ENCODE peak calls at places on chromosome 4, in four cellular contexts. D, Z, X and M are unnamed samples.
A peak's percentile ranks its signal among the peaks of the same experiment; 100 is the strongest.

GRCh38 chr4:155811171-155811570 is 52.4 kb downstream of the GUCY1B1 start:
- DNase-seq in Z (no peak), D (no peak), X (peak; percentile 13), M (no peak)

GRCh38 chr4:1655676-1656075 is 28.4 kb downstream of the FAM53A start:
- DNase-seq in D (no peak), X (no peak), Z (no peak), M (no peak)

GRCh38 chr4:5982156-5982973 is 35.9 kb downstream of the C4orf50 start:
- DNase-seq in Z (peak; percentile 38), D (no peak), X (no peak), M (peak; percentile 17)

GRCh38 chr4:6307891-6308290 is 38.2 kb downstream of the WFS1 start:
- DNase-seq in D (no peak), Z (no peak), X (no peak), M (no peak)

GRCh38 chr4:171101845-171102244 is 711.4 kb upstream of the GALNTL6 start:
- DNase-seq in D (no peak), X (no peak), Z (no peak), M (no peak)

GRCh38 chr4:54499308-54500074 is 158.3 kb upstream of the KIT start:
- DNase-seq in X (peak; percentile 20), D (no peak), Z (no peak), M (no peak)

GRCh38 chr4:102076622-102077021 is 268.7 kb downstream of the SLC39A8 start:
- DNase-seq in D (no peak), X (no peak), Z (no peak), M (no peak)

GRCh38 chr4:153634737-153635353 is 49.2 kb upstream of the TLR2 start:
- DNase-seq in Z (no peak), X (peak; percentile 63), D (no peak), M (no peak)

GRCh38 chr4:125741825-125742452 is 427.2 kb downstream of the FAT4 start:
- DNase-seq in X (peak; percentile 74), Z (no peak), D (no peak), M (no peak)

GRCh38 chr4:11424000-11424399 is 4.7 kb downstream of the HS3ST1 start:
- DNase-seq in X (peak; percentile 61), D (no peak), Z (no peak), M (peak; percentile 40)

GRCh38 chr4:105192910-105193309 is 46.2 kb downstream of the TET2 start:
- DNase-seq in Z (no peak), D (no peak), X (no peak), M (no peak)

GRCh38 chr4:78818530-78818929 is 42.4 kb downstream of the BMP2K start:
- DNase-seq in D (no peak), X (no peak), Z (no peak), M (no peak)

GRCh38 chr4:82864336-82865001 is 26.5 kb downstream of the SEC31A start:
- DNase-seq in X (no peak), Z (no peak), D (no peak), M (no peak)

GRCh38 chr4:124202106-124202505 is 510.4 kb downstream of the ANKRD50 start:
- DNase-seq in D (no peak), X (peak; percentile 77), Z (peak; percentile 76), M (no peak)

GRCh38 chr4:76830612-76831474 is 67.1 kb downstream of the SOWAHB start:
- DNase-seq in Z (no peak), X (peak; percentile 67), D (no peak), M (peak; percentile 71)

GRCh38 chr4:159227984-159228383 is 125.1 kb downstream of the RAPGEF2 start:
- DNase-seq in Z (peak; percentile 81), D (no peak), X (peak; percentile 94), M (no peak)

GRCh38 chr4:40124690-40125089 is 68.0 kb downstream of the N4BP2 start:
- DNase-seq in Z (no peak), D (no peak), X (no peak), M (no peak)

GRCh38 chr4:184041156-184041555 is 136.0 kb downstream of the STOX2 start:
- DNase-seq in Z (no peak), D (no peak), X (no peak), M (no peak)

GRCh38 chr4:78922207-78922606 is 17.0 kb downstream of the PAQR3 start:
- DNase-seq in X (peak; percentile 36), D (no peak), Z (no peak), M (no peak)

GRCh38 chr4:43275779-43276178 is 383.3 kb downstream of the GRXCR1 start:
- DNase-seq in X (no peak), D (no peak), Z (no peak), M (no peak)

GRCh38 chr4:56637791-56638190 is 43.3 kb downstream of the HOPX start:
- DNase-seq in X (no peak), Z (no peak), D (no peak), M (no peak)

GRCh38 chr4:101064541-101065180 is 282.7 kb downstream of the PPP3CA start:
- DNase-seq in D (no peak), X (no peak), Z (no peak), M (no peak)

GRCh38 chr4:156293657-156294297 is 340.1 kb upstream of the CTSO start:
- DNase-seq in D (no peak), X (peak; percentile 96), Z (no peak), M (no peak)

GRCh38 chr4:137703225-137703624 is 170.9 kb upstream of the PCDH18 start:
- DNase-seq in Z (no peak), D (no peak), X (no peak), M (no peak)

GRCh38 chr4:74874785-74875367 is 58.0 kb upstream of the PARM1 start:
- DNase-seq in X (peak; percentile 92), D (no peak), Z (no peak), M (no peak)

GRCh38 chr4:185209031-185209851 is at the start of gene SNX25:
- DNase-seq in X (peak; percentile 82), Z (peak; percentile 92), D (peak; percentile 90), M (peak; percentile 93)

GRCh38 chr4:80360102-80360501 is 24.6 kb downstream of the CFAP299 start:
- DNase-seq in Z (no peak), X (no peak), D (no peak), M (no peak)

GRCh38 chr4:185204238-185204910 is 574 bp upstream of the CFAP97 start:
- DNase-seq in Z (no peak), X (peak; percentile 31), D (no peak), M (no peak)

DNA sequence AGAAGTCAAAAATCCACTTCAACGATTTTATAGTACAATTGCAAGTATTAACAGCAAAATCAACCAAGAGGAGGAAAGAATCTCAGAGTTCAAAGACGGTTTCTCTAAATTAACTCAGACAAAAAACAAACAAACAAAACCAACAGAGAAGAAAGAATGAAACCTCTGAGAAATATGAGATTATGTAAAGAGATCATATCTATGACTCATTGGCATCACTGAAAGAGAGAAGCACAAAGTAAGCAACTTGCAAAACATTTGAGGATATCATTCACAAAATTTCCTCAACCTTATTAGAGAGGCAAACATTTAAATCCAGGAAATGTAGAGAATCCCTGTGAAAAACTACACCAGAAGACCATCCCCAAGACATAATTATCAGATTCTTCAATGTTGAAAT is 370.4 kb downstream of the INPP4B start:
- DNase-seq in D (no peak), X (peak; percentile 63), Z (no peak), M (no peak)
- H3K4me3 ChIP-seq in D (no peak overlapping the region), X (no peak overlapping the region), Z (no peak overlapping the region), M (no peak overlapping the region)

DNA sequence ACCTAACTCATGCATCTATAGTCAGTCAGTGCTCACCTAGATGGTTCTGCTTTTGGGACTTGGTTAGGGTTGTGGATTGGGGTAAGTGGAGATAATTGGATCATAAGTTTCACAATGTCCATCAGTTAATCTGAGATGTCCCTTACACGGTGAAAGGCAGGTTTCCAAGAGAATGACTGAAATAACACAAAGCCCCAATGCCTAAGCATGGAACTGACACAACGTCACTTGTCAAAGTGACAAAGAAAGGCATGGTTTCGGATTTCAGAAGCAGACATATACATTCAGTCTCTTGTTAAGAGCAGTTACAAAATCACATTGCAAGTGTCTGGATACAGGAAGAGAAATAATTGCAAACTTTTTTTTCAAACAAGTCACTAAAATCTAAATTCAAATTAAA is 1456.9 kb downstream of the TECRL start:
- DNase-seq in X (no peak), D (no peak), Z (no peak), M (no peak)
- H3K4me3 ChIP-seq in X (no peak overlapping the region), D (no peak overlapping the region), Z (no peak overlapping the region), M (no peak overlapping the region)

DNA sequence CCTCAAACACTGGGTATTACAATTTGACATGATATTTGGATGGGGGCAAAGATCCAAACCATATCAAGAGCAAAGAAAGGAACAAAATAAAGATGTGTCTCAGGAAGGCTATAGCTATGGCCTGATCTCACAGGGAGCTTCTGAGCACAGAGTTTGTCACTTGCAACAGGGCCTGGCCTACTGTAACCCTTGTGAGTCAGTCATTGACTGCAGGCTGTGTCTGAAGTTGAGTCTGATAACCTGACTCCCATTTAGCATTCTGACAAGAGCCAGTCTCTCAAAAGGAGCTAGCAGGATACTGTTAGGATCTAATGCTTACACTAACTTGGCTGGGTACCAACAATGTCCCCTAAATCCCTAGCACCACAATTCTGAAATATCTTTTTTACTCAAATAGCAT is 612.5 kb upstream of the TECRL start:
- DNase-seq in D (no peak), X (no peak), Z (no peak), M (no peak)
- H3K4me3 ChIP-seq in D (no peak overlapping the region), X (no peak overlapping the region), Z (no peak overlapping the region), M (no peak overlapping the region)

GRCh38 chr4:110636231-110636676 is 13.4 kb upstream of the PITX2 start:
- DNase-seq in D (no peak), X (no peak), Z (no peak), M (no peak)

GRCh38 chr4:110637408-110638131 is 14.7 kb upstream of the PITX2 start:
- DNase-seq in D (no peak), X (no peak), Z (no peak), M (no peak)

GRCh38 chr4:110635155-110635479 is 12.2 kb upstream of the PITX2 start:
- DNase-seq in X (no peak), D (no peak), Z (no peak), M (no peak)

GRCh38 chr4:110638347-110638746 is 15.5 kb upstream of the PITX2 start:
- DNase-seq in D (no peak), X (no peak), Z (no peak), M (no peak)

DNA sequence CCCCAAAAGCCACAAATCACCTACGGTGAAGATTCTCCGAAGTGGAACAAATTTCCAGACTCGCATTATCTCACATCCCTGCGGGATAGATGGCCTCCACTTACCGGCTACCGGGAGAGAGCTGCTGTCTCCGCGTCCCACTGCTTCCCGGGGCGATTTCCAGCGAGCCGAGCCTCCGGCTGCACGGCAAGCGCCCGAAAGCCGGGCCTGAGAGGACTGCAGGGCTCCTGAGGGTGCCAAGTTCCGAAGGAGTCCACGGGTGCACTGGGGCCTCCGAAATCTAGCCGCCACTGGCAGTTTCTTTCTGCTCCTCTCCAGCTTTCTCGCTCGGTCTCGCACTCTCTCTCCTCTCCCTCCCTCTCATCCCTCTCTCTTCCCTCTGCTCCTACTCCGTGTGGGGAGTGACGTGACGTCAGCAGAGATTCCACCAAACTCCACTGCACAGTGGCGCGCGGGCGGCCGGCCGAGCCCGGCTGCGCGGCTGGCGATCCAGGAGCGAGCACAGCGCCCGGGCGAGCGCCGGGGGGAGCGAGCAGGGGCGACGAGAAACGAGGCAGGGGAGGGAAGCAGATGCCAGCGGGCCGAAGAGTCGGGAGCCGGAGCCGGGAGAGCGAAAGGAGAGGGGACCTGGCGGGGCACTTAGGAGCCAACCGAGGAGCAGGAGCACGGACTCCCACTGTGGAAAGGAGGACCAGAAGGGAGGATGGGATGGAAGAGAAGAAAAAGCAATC is 14.0 kb upstream of the PITX2 start:
- DNase-seq in X (no peak), D (no peak), Z (no peak), M (no peak)
- H3K4me3 ChIP-seq in X (no peak overlapping the region), D (no peak overlapping the region), Z (peak overlapping the region; percentile 23), M (peak overlapping the region; percentile 53)

GRCh38 chr4:139223682-139224317 is 46.8 kb upstream of the ELF2 start:
- DNase-seq in Z (no peak), D (no peak), X (peak; percentile 67), M (no peak)
- H3K4me3 ChIP-seq in Z (no peak overlapping the region), D (no peak overlapping the region), X (no peak overlapping the region), M (no peak overlapping the region)